ENCODE peak calls at places on chromosomes 2 and 18, in four cellular contexts. One of them, this sample, is unnamed.

GRCh38 chr18:11520536-11520935 is 88.9 kb upstream of the SLC35G4 start:
- DNase-seq in GM23248: no peak
- DNase-seq in neuronal stem cell: no peak
- DNase-seq in HepG2: no peak
- DNase-seq in this sample: no peak

GRCh38 chr2:182259629-182260150 is 167.1 kb downstream of the PDE1A start:
- DNase-seq in neuronal stem cell: no peak
- DNase-seq in HepG2: no peak
- DNase-seq in GM23248: no peak
- DNase-seq in this sample: no peak

GRCh38 chr2:152647417-152648010 is 69.7 kb downstream of the PRPF40A start:
- DNase-seq in neuronal stem cell: no peak
- DNase-seq in HepG2: no peak
- DNase-seq in GM23248: peak; percentile 70
- DNase-seq in this sample: no peak

GRCh38 chr2:121015971-121016485 is 269.0 kb downstream of the TFCP2L1 start:
- DNase-seq in GM23248: no peak
- DNase-seq in HepG2: peak; percentile 35
- DNase-seq in neuronal stem cell: no peak
- DNase-seq in this sample: no peak

GRCh38 chr18:36843784-36844183 is 14.9 kb downstream of the KIAA1328 start:
- DNase-seq in neuronal stem cell: no peak
- DNase-seq in HepG2: no peak
- DNase-seq in GM23248: no peak
- DNase-seq in this sample: peak; percentile 25

GRCh38 chr2:219120082-219120481 is 40.5 kb downstream of the NHEJ1 start:
- DNase-seq in HepG2: no peak
- DNase-seq in GM23248: no peak
- DNase-seq in neuronal stem cell: no peak
- DNase-seq in this sample: no peak

GRCh38 chr2:38733300-38733971 is 17.7 kb downstream of the SRSF7 start:
- DNase-seq in GM23248: no peak
- DNase-seq in HepG2: peak; percentile 47
- DNase-seq in neuronal stem cell: no peak
- DNase-seq in this sample: peak; percentile 88

GRCh38 chr2:162113771-162114168 is 38.3 kb downstream of the GCG start:
- DNase-seq in GM23248: peak; percentile 76
- DNase-seq in neuronal stem cell: no peak
- DNase-seq in HepG2: peak; percentile 85
- DNase-seq in this sample: no peak

GRCh38 chr18:50581517-50581916 is 21.6 kb downstream of the MAPK4 start:
- DNase-seq in neuronal stem cell: no peak
- DNase-seq in HepG2: no peak
- DNase-seq in GM23248: no peak
- DNase-seq in this sample: no peak

GRCh38 chr2:229282758-229283546 is 11.9 kb upstream of the PID1 start:
- DNase-seq in GM23248: peak; percentile 98
- DNase-seq in neuronal stem cell: no peak
- DNase-seq in HepG2: no peak
- DNase-seq in this sample: no peak

GRCh38 chr2:224802407-224802806 is 86.2 kb upstream of the CCDC195 start:
- DNase-seq in neuronal stem cell: no peak
- DNase-seq in GM23248: peak; percentile 61
- DNase-seq in HepG2: no peak
- DNase-seq in this sample: no peak

GRCh38 chr2:49004046-49004626 is 150.2 kb downstream of the FSHR start:
- DNase-seq in neuronal stem cell: no peak
- DNase-seq in GM23248: no peak
- DNase-seq in HepG2: no peak
- DNase-seq in this sample: peak; percentile 14

GRCh38 chr2:190963088-190963487 is 50.9 kb downstream of the STAT1 start:
- DNase-seq in GM23248: no peak
- DNase-seq in neuronal stem cell: no peak
- DNase-seq in HepG2: no peak
- DNase-seq in this sample: no peak

GRCh38 chr2:127685410-127686110 is 10.2 kb upstream of the LIMS2 start:
- DNase-seq in neuronal stem cell: no peak
- DNase-seq in HepG2: no peak
- DNase-seq in GM23248: no peak
- DNase-seq in this sample: no peak

GRCh38 chr18:23238152-23238531 is 102.9 kb downstream of the CABLES1 start:
- DNase-seq in HepG2: no peak
- DNase-seq in GM23248: peak; percentile 95
- DNase-seq in neuronal stem cell: no peak
- DNase-seq in this sample: no peak

GRCh38 chr2:214492152-214492551 is 81.3 kb downstream of the VWC2L start:
- DNase-seq in HepG2: no peak
- DNase-seq in neuronal stem cell: no peak
- DNase-seq in GM23248: no peak
- DNase-seq in this sample: no peak

GRCh38 chr2:112183327-112184025 is 45.3 kb downstream of the FBLN7 start:
- DNase-seq in HepG2: no peak
- DNase-seq in GM23248: no peak
- DNase-seq in neuronal stem cell: no peak
- DNase-seq in this sample: no peak

GRCh38 chr18:8847900-8848299 is 142.5 kb downstream of the MTCL1 start:
- DNase-seq in HepG2: no peak
- DNase-seq in GM23248: peak; percentile 48
- DNase-seq in neuronal stem cell: no peak
- DNase-seq in this sample: no peak

GRCh38 chr2:233928594-233929351 is 11.6 kb downstream of the TRPM8 start:
- DNase-seq in HepG2: peak; percentile 20
- DNase-seq in neuronal stem cell: peak; percentile 38
- DNase-seq in GM23248: peak; percentile 37
- DNase-seq in this sample: no peak

GRCh38 chr2:135820003-135820618 is 16.9 kb downstream of the LCT start:
- DNase-seq in GM23248: peak; percentile 63
- DNase-seq in neuronal stem cell: no peak
- DNase-seq in HepG2: no peak
- DNase-seq in this sample: no peak

GRCh38 chr2:227454323-227454860 is 17.6 kb upstream of the AGFG1 start:
- DNase-seq in neuronal stem cell: no peak
- DNase-seq in GM23248: no peak
- DNase-seq in HepG2: peak; percentile 87
- DNase-seq in this sample: no peak

GRCh38 chr18:30527226-30527625 is 515.3 kb downstream of the DSC3 start:
- DNase-seq in neuronal stem cell: peak; percentile 20
- DNase-seq in HepG2: no peak
- DNase-seq in GM23248: no peak
- DNase-seq in this sample: no peak

GRCh38 chr2:73895473-73895872 is 2.7 kb downstream of the ACTG2 start:
- DNase-seq in GM23248: no peak
- DNase-seq in HepG2: no peak
- DNase-seq in neuronal stem cell: no peak
- DNase-seq in this sample: no peak

GRCh38 chr2:46815121-46815802 is 100.3 kb downstream of the MCFD2 start:
- DNase-seq in HepG2: no peak
- DNase-seq in GM23248: no peak
- DNase-seq in neuronal stem cell: no peak
- DNase-seq in this sample: no peak

GRCh38 chr2:219876931-219877330 is 249.5 kb downstream of the SLC4A3 start:
- DNase-seq in neuronal stem cell: no peak
- DNase-seq in HepG2: no peak
- DNase-seq in GM23248: no peak
- DNase-seq in this sample: no peak

GRCh38 chr2:6525371-6525770 is 340.3 kb downstream of the CMPK2 start:
- DNase-seq in GM23248: no peak
- DNase-seq in HepG2: no peak
- DNase-seq in neuronal stem cell: no peak
- DNase-seq in this sample: no peak

GRCh38 chr2:63888053-63888452 is 46.4 kb downstream of the UGP2 start:
- DNase-seq in HepG2: no peak
- DNase-seq in GM23248: no peak
- DNase-seq in neuronal stem cell: no peak
- DNase-seq in this sample: no peak

GRCh38 chr2:23425338-23425871 is 40.4 kb downstream of the KLHL29 start:
- DNase-seq in neuronal stem cell: no peak
- DNase-seq in HepG2: no peak
- DNase-seq in GM23248: no peak
- DNase-seq in this sample: no peak

GRCh38 chr2:15591692-15592463 is at the start of gene DDX1:
- DNase-seq in HepG2: peak; percentile 80
- DNase-seq in GM23248: peak; percentile 94
- DNase-seq in neuronal stem cell: peak; percentile 75
- DNase-seq in this sample: peak; percentile 84

GRCh38 chr2:61520261-61520660 is 17.9 kb downstream of the XPO1 start:
- DNase-seq in GM23248: no peak
- DNase-seq in neuronal stem cell: no peak
- DNase-seq in HepG2: no peak
- DNase-seq in this sample: no peak
- H3K4me2 ChIP-seq in GM23248: no peak overlapping the region
- H3K4me2 ChIP-seq in neuronal stem cell: no peak overlapping the region
- H3K4me2 ChIP-seq in HepG2: no peak overlapping the region
- H3K4me2 ChIP-seq in this sample: no peak overlapping the region

GRCh38 chr2:18110222-18110621 is 231.8 kb downstream of the KCNS3 start:
- DNase-seq in GM23248: no peak
- DNase-seq in HepG2: no peak
- DNase-seq in neuronal stem cell: no peak
- DNase-seq in this sample: no peak

GRCh38 chr2:18105929-18106328 is 227.5 kb downstream of the KCNS3 start:
- DNase-seq in GM23248: no peak
- DNase-seq in neuronal stem cell: no peak
- DNase-seq in HepG2: no peak
- DNase-seq in this sample: no peak

GRCh38 chr2:18104583-18105224 is 226.2 kb downstream of the KCNS3 start:
- DNase-seq in neuronal stem cell: no peak
- DNase-seq in HepG2: no peak
- DNase-seq in GM23248: no peak
- DNase-seq in this sample: peak; percentile 66

DNA sequence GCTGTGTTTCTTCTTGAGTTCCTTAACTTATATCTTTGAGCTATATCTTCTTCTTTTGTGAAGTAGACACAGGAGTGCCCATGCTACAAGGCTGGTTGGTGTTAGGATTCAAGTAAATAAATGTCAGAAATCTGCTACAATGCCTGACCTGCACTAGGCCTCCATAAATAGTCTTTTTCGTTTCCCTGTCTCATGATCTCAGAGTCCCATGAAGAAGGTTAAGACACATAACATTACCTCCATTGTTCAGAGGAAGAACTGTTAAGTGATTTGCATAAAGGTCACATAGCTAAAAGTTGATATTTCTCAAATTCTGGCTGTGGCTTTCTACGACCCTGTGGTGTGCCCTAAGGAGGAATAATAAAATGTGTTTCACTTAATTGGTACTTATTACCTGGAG is 228.4 kb downstream of the KCNS3 start:
- DNase-seq in neuronal stem cell: no peak
- DNase-seq in GM23248: no peak
- DNase-seq in HepG2: no peak
- DNase-seq in this sample: peak; percentile 16
- H3K4me2 ChIP-seq in neuronal stem cell: no peak overlapping the region
- H3K4me2 ChIP-seq in GM23248: no peak overlapping the region
- H3K4me2 ChIP-seq in HepG2: no peak overlapping the region
- H3K4me2 ChIP-seq in this sample: peak overlapping the region; percentile 30

DNA sequence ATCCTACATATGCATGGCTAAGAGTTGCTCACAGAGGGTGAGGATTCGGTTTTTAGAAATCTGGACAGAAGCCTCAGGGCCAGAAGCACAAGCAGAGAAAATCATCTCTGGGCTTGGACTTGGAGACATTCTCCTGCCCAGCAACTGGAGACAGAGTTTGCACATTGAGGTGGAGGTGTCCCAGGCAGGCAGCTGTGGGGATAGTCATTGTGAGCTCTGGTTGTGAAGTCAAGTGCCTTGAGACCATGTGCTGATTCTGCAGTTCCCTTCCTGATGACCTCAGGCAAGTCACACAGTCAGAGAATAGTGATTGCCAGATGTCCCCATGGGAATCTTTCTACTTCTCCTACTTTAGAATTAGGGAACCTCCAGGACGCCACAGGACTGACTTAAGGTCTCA is 108.4 kb upstream of the LDAH start:
- DNase-seq in HepG2: no peak
- DNase-seq in GM23248: peak; percentile 20
- DNase-seq in neuronal stem cell: no peak
- DNase-seq in this sample: no peak
- H3K4me2 ChIP-seq in HepG2: no peak overlapping the region
- H3K4me2 ChIP-seq in GM23248: peak overlapping the region; percentile 16
- H3K4me2 ChIP-seq in neuronal stem cell: no peak overlapping the region
- H3K4me2 ChIP-seq in this sample: no peak overlapping the region

DNA sequence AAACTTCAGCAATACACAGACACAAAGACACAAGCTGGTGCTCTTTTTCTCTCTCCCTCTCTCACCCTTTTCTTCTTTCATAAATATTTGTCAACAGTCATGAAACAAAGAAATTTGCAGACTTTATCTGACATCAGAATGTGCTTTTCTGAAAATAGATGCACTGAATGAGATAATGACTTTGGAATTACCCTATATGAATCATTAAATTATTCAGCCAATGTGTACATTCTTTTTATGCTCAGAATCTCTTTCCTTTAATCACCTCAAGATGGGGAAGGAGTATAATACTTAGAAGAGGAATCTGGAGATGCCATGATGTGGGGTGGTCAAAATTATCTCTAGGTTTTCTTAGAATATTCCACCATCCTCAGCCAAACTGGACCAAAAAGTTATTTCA is 289.9 kb downstream of the LRRTM1 start:
- DNase-seq in HepG2: no peak
- DNase-seq in neuronal stem cell: no peak
- DNase-seq in GM23248: peak; percentile 28
- DNase-seq in this sample: no peak
- H3K4me2 ChIP-seq in HepG2: no peak overlapping the region
- H3K4me2 ChIP-seq in neuronal stem cell: no peak overlapping the region
- H3K4me2 ChIP-seq in GM23248: peak overlapping the region; percentile 9
- H3K4me2 ChIP-seq in this sample: no peak overlapping the region

GRCh38 chr2:8999047-8999446 is 4.4 kb downstream of the MBOAT2 start:
- DNase-seq in HepG2: no peak
- DNase-seq in neuronal stem cell: no peak
- DNase-seq in GM23248: no peak
- DNase-seq in this sample: no peak

GRCh38 chr2:8998418-8998817 is 5.1 kb downstream of the MBOAT2 start:
- DNase-seq in neuronal stem cell: no peak
- DNase-seq in HepG2: no peak
- DNase-seq in GM23248: no peak
- DNase-seq in this sample: no peak

GRCh38 chr2:9000442-9000841 is 3.0 kb downstream of the MBOAT2 start:
- DNase-seq in neuronal stem cell: no peak
- DNase-seq in HepG2: no peak
- DNase-seq in GM23248: peak; percentile 15
- DNase-seq in this sample: no peak

GRCh38 chr2:9001229-9001628 is 2.3 kb downstream of the MBOAT2 start:
- DNase-seq in neuronal stem cell: no peak
- DNase-seq in GM23248: peak; percentile 77
- DNase-seq in HepG2: no peak
- DNase-seq in this sample: no peak

DNA sequence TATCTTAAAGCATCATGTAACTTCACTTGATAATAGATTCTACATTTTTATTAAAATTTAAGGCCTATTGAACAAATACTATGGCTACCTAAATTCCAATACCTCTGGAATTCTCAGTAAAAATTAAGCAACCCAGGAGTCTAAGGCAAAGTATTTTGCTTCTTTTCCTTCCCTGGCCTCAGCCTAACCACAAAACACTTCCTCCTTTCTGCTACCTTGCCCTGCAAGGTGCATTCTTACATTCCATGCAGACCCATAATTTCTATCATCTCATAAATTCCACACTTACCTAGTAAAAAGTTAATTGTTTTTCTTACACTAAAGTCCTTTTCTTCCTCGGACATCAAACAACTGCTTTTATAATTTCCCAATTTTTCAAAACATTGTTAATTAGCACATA is 3.7 kb downstream of the MBOAT2 start:
- DNase-seq in neuronal stem cell: no peak
- DNase-seq in HepG2: no peak
- DNase-seq in GM23248: no peak
- DNase-seq in this sample: no peak
- H3K4me2 ChIP-seq in neuronal stem cell: no peak overlapping the region
- H3K4me2 ChIP-seq in HepG2: no peak overlapping the region
- H3K4me2 ChIP-seq in GM23248: no peak overlapping the region
- H3K4me2 ChIP-seq in this sample: no peak overlapping the region